ENCODE peak calls at places on chromosomes 7 and 10, in seven cellular contexts. P, X, Z, A, W, B and G are unnamed samples.

GRCh38 chr7:35905555-35905954 is 104.7 kb downstream of the SEPTIN7 start:
- DNase-seq in P (peak), X (no peak), Z (no peak), A (no peak), W (no peak), B (no peak), G (no peak)

GRCh38 chr7:130180571-130180971 is 24.6 kb downstream of the TMEM209 start:
- DNase-seq in P (peak), X (no peak), Z (no peak), A (no peak), W (no peak), B (no peak), G (no peak)

GRCh38 chr7:125644113-125644512 is 714.5 kb upstream of the POT1 start:
- DNase-seq in P (no peak), X (no peak), Z (no peak), A (no peak), W (no peak), B (peak), G (no peak)

GRCh38 chr7:44282601-44283171 is 42.7 kb downstream of the CAMK2B start:
- DNase-seq in P (no peak), X (no peak), Z (peak), A (no peak), W (no peak), B (peak), G (no peak)

GRCh38 chr7:2045559-2046405 is 187.0 kb downstream of the MAD1L1 start:
- DNase-seq in P (no peak), X (no peak), Z (no peak), A (no peak), W (no peak), B (peak), G (no peak)

GRCh38 chr10:133127291-133128125 is 32.5 kb upstream of the KNDC1 start:
- DNase-seq in P (no peak), X (no peak), Z (peak), A (no peak), W (no peak), B (peak), G (no peak)

GRCh38 chr10:70508912-70509366 is 30.4 kb downstream of the PALD1 start:
- DNase-seq in P (peak), X (peak), Z (peak), A (no peak), W (no peak), B (peak), G (no peak)

GRCh38 chr7:18496336-18496700 is 769 bp downstream of the HDAC9 start:
- DNase-seq in P (no peak), X (no peak), Z (no peak), A (no peak), W (no peak), B (no peak), G (no peak)

GRCh38 chr7:43646603-43647313 is 63.9 kb downstream of the STK17A start:
- DNase-seq in P (peak), X (peak), Z (no peak), A (no peak), W (no peak), B (peak), G (no peak)

GRCh38 chr7:26334171-26334570 is 42.5 kb downstream of the SNX10 start:
- DNase-seq in P (no peak), X (no peak), Z (no peak), A (no peak), W (no peak), B (no peak), G (no peak)

GRCh38 chr10:43793714-43794113 is 145.0 kb upstream of the ZNF32 start:
- DNase-seq in P (peak), X (no peak), Z (no peak), A (no peak), W (no peak), B (no peak), G (no peak)

GRCh38 chr10:72736176-72736795 is 44.3 kb downstream of the MCU start:
- DNase-seq in P (peak), X (no peak), Z (no peak), A (no peak), W (no peak), B (no peak), G (no peak)

GRCh38 chr7:7504910-7505704 is 30.6 kb downstream of the COL28A1 start:
- DNase-seq in P (no peak), X (no peak), Z (no peak), A (no peak), W (no peak), B (peak), G (no peak)

GRCh38 chr10:14588084-14588937 is 186.4 kb downstream of the FAM107B start:
- DNase-seq in P (peak), X (peak), Z (no peak), A (no peak), W (no peak), B (no peak), G (no peak)

GRCh38 chr10:21712975-21713374 is 178.9 kb downstream of the MLLT10 start:
- DNase-seq in P (no peak), X (no peak), Z (no peak), A (no peak), W (no peak), B (no peak), G (no peak)